ENCODE peak calls at places on chromosomes 13 and 19, in nine cellular contexts. G, M, Z, S, B, O, T, N and R are unnamed samples.

GRCh38 chr19:38361633-38362075 is 12.7 kb upstream of the PSMD8 start:
- DNase-seq in G (peak; percentile 81), M (peak; percentile 88), Z (peak; percentile 77), S (peak; percentile 34), B (peak; percentile 79), O (peak; percentile 84), T (peak; percentile 87), N (peak; percentile 79), R (peak; percentile 39)

GRCh38 chr13:36706755-36707154 is 32.9 kb downstream of the SERTM1 start:
- DNase-seq in G (no peak), M (no peak), Z (no peak), S (no peak), B (no peak), O (no peak), T (peak; percentile 63), N (no peak), R (no peak)

GRCh38 chr13:112102243-112102642 is 35.3 kb downstream of the SOX1 start:
- DNase-seq in G (no peak), M (no peak), Z (no peak), S (no peak), B (no peak), O (no peak), T (peak; percentile 3), N (no peak), R (no peak)

GRCh38 chr19:29671393-29672076 is 6.3 kb downstream of the PLEKHF1 start:
- DNase-seq in G (peak; percentile 82), M (peak; percentile 94), Z (peak; percentile 60), S (peak; percentile 92), B (no peak), O (peak; percentile 82), T (peak; percentile 36), N (peak; percentile 88), R (peak; percentile 86)

GRCh38 chr19:43625918-43626579 is 6.6 kb upstream of the ZNF428 start:
- DNase-seq in G (no peak), M (no peak), Z (no peak), S (no peak), B (no peak), O (no peak), T (peak; percentile 32), N (no peak), R (no peak)

GRCh38 chr19:42066075-42066754 is 3.8 kb downstream of the GRIK5 start:
- DNase-seq in G (no peak), M (no peak), Z (no peak), S (no peak), B (no peak), O (peak; percentile 59), T (peak; percentile 32), N (no peak), R (no peak)

GRCh38 chr13:33310245-33311038 is 24.9 kb upstream of the STARD13 start:
- DNase-seq in G (no peak), M (no peak), Z (no peak), S (no peak), B (no peak), O (no peak), T (no peak), N (no peak), R (no peak)

GRCh38 chr13:61954092-61954491 is 538.4 kb upstream of the PCDH20 start:
- DNase-seq in G (no peak), M (no peak), Z (no peak), S (no peak), B (no peak), O (no peak), T (peak; percentile 1), N (no peak), R (no peak)

GRCh38 chr19:58513694-58514563 is 2.1 kb upstream of the SLC27A5 start:
- DNase-seq in G (peak; percentile 44), M (peak; percentile 94), Z (peak; percentile 94), S (peak; percentile 71), B (peak; percentile 94), O (peak; percentile 69), T (peak; percentile 85), N (peak; percentile 94), R (peak; percentile 94)

GRCh38 chr13:71772376-71772775 is 94.6 kb downstream of the DACH1 start:
- DNase-seq in G (no peak), M (no peak), Z (no peak), S (no peak), B (no peak), O (no peak), T (no peak), N (no peak), R (no peak)

GRCh38 chr13:36918246-36919060 is 1.6 kb downstream of the SMAD9 start:
- DNase-seq in G (no peak), M (no peak), Z (no peak), S (no peak), B (no peak), O (no peak), T (peak; percentile 58), N (no peak), R (no peak)

GRCh38 chr19:14411161-14411560 is 8.0 kb downstream of the DDX39A start:
- DNase-seq in G (no peak), M (no peak), Z (no peak), S (no peak), B (no peak), O (no peak), T (no peak), N (no peak), R (no peak)

GRCh38 chr19:1079566-1080111 is 12.7 kb downstream of the ARHGAP45 start:
- DNase-seq in G (no peak), M (peak; percentile 79), Z (no peak), S (no peak), B (peak; percentile 48), O (no peak), T (no peak), N (no peak), R (no peak)

GRCh38 chr13:98556417-98556816 is 20.5 kb downstream of the STK24 start:
- DNase-seq in G (no peak), M (no peak), Z (no peak), S (no peak), B (no peak), O (no peak), T (no peak), N (no peak), R (no peak)

GRCh38 chr13:28320884-28321574 is 173.9 kb downstream of the FLT1 start:
- DNase-seq in G (no peak), M (no peak), Z (no peak), S (no peak), B (no peak), O (no peak), T (no peak), N (no peak), R (no peak)

GRCh38 chr13:93776936-93777335 is 550.3 kb downstream of the GPC6 start:
- DNase-seq in G (no peak), M (no peak), Z (no peak), S (no peak), B (no peak), O (no peak), T (peak; percentile 49), N (no peak), R (no peak)

GRCh38 chr19:1455336-1456120 is 5.6 kb downstream of the APC2 start:
- DNase-seq in G (peak; percentile 61), M (peak; percentile 85), Z (peak; percentile 67), S (peak; percentile 36), B (peak; percentile 74), O (peak; percentile 93), T (peak; percentile 77), N (peak; percentile 74), R (peak; percentile 51)

GRCh38 chr13:112182251-112182650 is 115.3 kb downstream of the SOX1 start:
- DNase-seq in G (no peak), M (peak; percentile 24), Z (no peak), S (no peak), B (no peak), O (no peak), T (no peak), N (no peak), R (no peak)

GRCh38 chr13:22063416-22064124 is 392.7 kb downstream of the FGF9 start:
- DNase-seq in G (no peak), M (no peak), Z (no peak), S (no peak), B (no peak), O (no peak), T (no peak), N (no peak), R (no peak)
- H3K4me3 ChIP-seq in G (no peak overlapping the region), M (no peak overlapping the region), Z (no peak overlapping the region), S (no peak overlapping the region), B (no peak overlapping the region), O (no peak overlapping the region), T (no peak overlapping the region), N (no peak overlapping the region), R (no peak overlapping the region)

DNA sequence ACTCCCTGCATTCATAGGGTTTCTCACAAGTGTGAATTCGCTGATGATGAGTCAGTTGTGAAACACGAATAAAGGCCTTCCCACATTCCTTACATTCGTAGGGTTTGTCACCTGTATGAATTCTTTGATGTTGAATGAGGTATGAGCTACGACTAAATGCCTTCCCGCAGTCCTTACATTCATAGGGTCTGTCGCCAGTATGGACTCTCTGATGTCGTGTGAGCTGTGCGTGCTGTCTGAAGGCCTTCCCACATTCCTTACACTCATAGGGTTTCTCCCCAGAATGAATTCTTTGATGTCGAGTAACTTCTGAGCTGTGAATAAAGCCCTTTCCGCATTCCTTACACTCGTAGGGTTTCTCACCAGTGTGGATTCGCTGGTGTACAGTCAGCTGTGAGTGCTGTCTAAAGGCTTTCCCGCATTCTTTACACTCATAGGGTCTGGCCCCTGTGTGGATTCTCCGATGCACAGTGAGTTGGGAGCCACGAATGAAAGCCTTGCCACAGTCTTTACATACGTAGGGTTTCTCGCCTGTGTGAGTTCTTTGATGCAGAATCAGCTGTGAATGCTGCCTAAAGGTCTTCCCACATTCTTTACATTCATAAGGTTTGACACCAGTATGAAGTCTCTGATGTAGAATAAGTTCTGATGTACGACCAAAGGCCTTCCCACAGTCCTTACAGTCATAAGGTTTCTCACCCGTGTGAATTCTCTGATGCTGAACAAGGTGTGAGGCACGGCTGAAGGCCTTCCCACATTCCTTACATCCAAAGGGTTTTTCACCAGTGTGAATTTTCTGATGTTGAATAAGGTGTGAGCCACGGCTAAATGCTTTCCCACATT is 30.6 kb upstream of the COX7A1 start:
- DNase-seq in G (no peak), M (no peak), Z (no peak), S (no peak), B (no peak), O (peak; percentile 29), T (no peak), N (no peak), R (no peak)
- H3K27ac ChIP-seq in G (no peak overlapping the region), M (no peak overlapping the region), Z (no peak overlapping the region), S (no peak overlapping the region), B (no peak overlapping the region), O (no peak overlapping the region), T (no peak overlapping the region), N (peak overlapping the region; percentile 77), R (no peak overlapping the region)

GRCh38 chr13:58858870-58859371 is 1227.4 kb downstream of the PCDH17 start:
- DNase-seq in G (no peak), M (no peak), Z (no peak), S (no peak), B (no peak), O (no peak), T (no peak), N (no peak), R (no peak)

GRCh38 chr13:58852076-58852475 is 1220.5 kb downstream of the PCDH17 start:
- DNase-seq in G (peak; percentile 0), M (no peak), Z (no peak), S (no peak), B (no peak), O (no peak), T (no peak), N (no peak), R (no peak)

GRCh38 chr13:58855283-58855682 is 1223.7 kb downstream of the PCDH17 start:
- DNase-seq in G (no peak), M (no peak), Z (no peak), S (no peak), B (no peak), O (no peak), T (no peak), N (no peak), R (no peak)
- H3K4me1 ChIP-seq in G (no peaks in the 10 kb centered on the region), M (no peaks in the 10 kb centered on the region), Z (no peaks in the 10 kb centered on the region), S (no peaks in the 10 kb centered on the region), B (no peaks in the 10 kb centered on the region), O (no peaks in the 10 kb centered on the region), T (no peaks in the 10 kb centered on the region), N (no peaks in the 10 kb centered on the region), R (no peaks in the 10 kb centered on the region)

GRCh38 chr19:34984287-34984686 is 15.8 kb upstream of the GRAMD1A start:
- DNase-seq in G (no peak), M (no peak), Z (no peak), S (no peak), B (no peak), O (no peak), T (no peak), N (no peak), R (no peak)
- H3K4me3 ChIP-seq in G (no peak overlapping the region), M (no peak overlapping the region), Z (no peak overlapping the region), S (no peak overlapping the region), B (no peak overlapping the region), O (no peak overlapping the region), T (no peak overlapping the region), N (no peak overlapping the region), R (no peak overlapping the region)